ENCODE peak calls at places on chromosomes 11 and 22, in eight cellular contexts. One of them, this sample, is unnamed.

GRCh38 chr11:45087301-45087700 is 59.1 kb upstream of the PRDM11 start:
- DNase-seq in H4: no peak
- DNase-seq in omental fat pad: no peak
- DNase-seq in activated CD8-positive, alpha-beta memory T cell treated with anti-CD3 and anti-CD28 coated beads for 48 hours: no peak
- DNase-seq in stimulated activated CD8-positive, alpha-beta memory T cell treated with anti-CD3 and anti-CD28 coated beads, Interleukin-7, amount 100 ng/mL, for 1 hour: no peak
- DNase-seq in KBM-7: no peak
- DNase-seq in iPS DF 19.7: no peak
- DNase-seq in M059J: peak
- DNase-seq in this sample: peak

GRCh38 chr22:33605201-33605600 is 315.1 kb downstream of the LARGE1 start:
- DNase-seq in M059J: no peak
- DNase-seq in KBM-7: no peak
- DNase-seq in stimulated activated CD8-positive, alpha-beta memory T cell treated with anti-CD3 and anti-CD28 coated beads, Interleukin-7, amount 100 ng/mL, for 1 hour: no peak
- DNase-seq in H4: no peak
- DNase-seq in activated CD8-positive, alpha-beta memory T cell treated with anti-CD3 and anti-CD28 coated beads for 48 hours: no peak
- DNase-seq in omental fat pad: no peak
- DNase-seq in iPS DF 19.7: no peak
- DNase-seq in this sample: peak

GRCh38 chr22:48491451-48491941 is 1336.2 kb downstream of the BRD1 start:
- DNase-seq in M059J: no peak
- DNase-seq in H4: no peak
- DNase-seq in omental fat pad: no peak
- DNase-seq in iPS DF 19.7: no peak
- DNase-seq in stimulated activated CD8-positive, alpha-beta memory T cell treated with anti-CD3 and anti-CD28 coated beads, Interleukin-7, amount 100 ng/mL, for 1 hour: no peak
- DNase-seq in activated CD8-positive, alpha-beta memory T cell treated with anti-CD3 and anti-CD28 coated beads for 48 hours: no peak
- DNase-seq in KBM-7: no peak
- DNase-seq in this sample: peak

GRCh38 chr11:65572356-65573043 is at the start of gene FAM89B:
- DNase-seq in activated CD8-positive, alpha-beta memory T cell treated with anti-CD3 and anti-CD28 coated beads for 48 hours: no peak
- DNase-seq in H4: peak
- DNase-seq in omental fat pad: peak
- DNase-seq in stimulated activated CD8-positive, alpha-beta memory T cell treated with anti-CD3 and anti-CD28 coated beads, Interleukin-7, amount 100 ng/mL, for 1 hour: peak
- DNase-seq in KBM-7: peak
- DNase-seq in M059J: peak
- DNase-seq in iPS DF 19.7: no peak
- DNase-seq in this sample: peak

GRCh38 chr11:35615911-35616900 is 2.1 kb upstream of the FJX1 start:
- DNase-seq in stimulated activated CD8-positive, alpha-beta memory T cell treated with anti-CD3 and anti-CD28 coated beads, Interleukin-7, amount 100 ng/mL, for 1 hour: no peak
- DNase-seq in KBM-7: peak
- DNase-seq in omental fat pad: no peak
- DNase-seq in iPS DF 19.7: no peak
- DNase-seq in activated CD8-positive, alpha-beta memory T cell treated with anti-CD3 and anti-CD28 coated beads for 48 hours: no peak
- DNase-seq in M059J: peak
- DNase-seq in H4: peak
- DNase-seq in this sample: peak

GRCh38 chr11:15093432-15093831 is 20.0 kb downstream of the CALCB start:
- DNase-seq in M059J: no peak
- DNase-seq in activated CD8-positive, alpha-beta memory T cell treated with anti-CD3 and anti-CD28 coated beads for 48 hours: no peak
- DNase-seq in H4: no peak
- DNase-seq in KBM-7: peak
- DNase-seq in omental fat pad: no peak
- DNase-seq in stimulated activated CD8-positive, alpha-beta memory T cell treated with anti-CD3 and anti-CD28 coated beads, Interleukin-7, amount 100 ng/mL, for 1 hour: no peak
- DNase-seq in iPS DF 19.7: no peak
- DNase-seq in this sample: no peak

GRCh38 chr11:64342869-64343739 is 3.1 kb downstream of the CCDC88B start:
- DNase-seq in iPS DF 19.7: no peak
- DNase-seq in stimulated activated CD8-positive, alpha-beta memory T cell treated with anti-CD3 and anti-CD28 coated beads, Interleukin-7, amount 100 ng/mL, for 1 hour: no peak
- DNase-seq in H4: no peak
- DNase-seq in omental fat pad: no peak
- DNase-seq in activated CD8-positive, alpha-beta memory T cell treated with anti-CD3 and anti-CD28 coated beads for 48 hours: no peak
- DNase-seq in M059J: no peak
- DNase-seq in KBM-7: no peak
- DNase-seq in this sample: no peak

GRCh38 chr11:12007769-12008737 is at the start of gene DKK3:
- DNase-seq in M059J: peak
- DNase-seq in iPS DF 19.7: no peak
- DNase-seq in KBM-7: no peak
- DNase-seq in H4: peak
- DNase-seq in omental fat pad: no peak
- DNase-seq in activated CD8-positive, alpha-beta memory T cell treated with anti-CD3 and anti-CD28 coated beads for 48 hours: no peak
- DNase-seq in stimulated activated CD8-positive, alpha-beta memory T cell treated with anti-CD3 and anti-CD28 coated beads, Interleukin-7, amount 100 ng/mL, for 1 hour: no peak
- DNase-seq in this sample: peak

GRCh38 chr11:78094250-78094649 is 14.6 kb upstream of the NDUFC2 start:
- DNase-seq in KBM-7: no peak
- DNase-seq in M059J: no peak
- DNase-seq in omental fat pad: no peak
- DNase-seq in activated CD8-positive, alpha-beta memory T cell treated with anti-CD3 and anti-CD28 coated beads for 48 hours: no peak
- DNase-seq in H4: no peak
- DNase-seq in iPS DF 19.7: no peak
- DNase-seq in stimulated activated CD8-positive, alpha-beta memory T cell treated with anti-CD3 and anti-CD28 coated beads, Interleukin-7, amount 100 ng/mL, for 1 hour: no peak
- DNase-seq in this sample: no peak

GRCh38 chr11:44268073-44268806 is 41.7 kb downstream of the ALX4 start:
- DNase-seq in iPS DF 19.7: no peak
- DNase-seq in M059J: no peak
- DNase-seq in KBM-7: no peak
- DNase-seq in omental fat pad: no peak
- DNase-seq in H4: no peak
- DNase-seq in activated CD8-positive, alpha-beta memory T cell treated with anti-CD3 and anti-CD28 coated beads for 48 hours: no peak
- DNase-seq in stimulated activated CD8-positive, alpha-beta memory T cell treated with anti-CD3 and anti-CD28 coated beads, Interleukin-7, amount 100 ng/mL, for 1 hour: no peak
- DNase-seq in this sample: no peak

GRCh38 chr11:134725939-134726639 is 314.0 kb upstream of the B3GAT1 start:
- DNase-seq in activated CD8-positive, alpha-beta memory T cell treated with anti-CD3 and anti-CD28 coated beads for 48 hours: no peak
- DNase-seq in iPS DF 19.7: no peak
- DNase-seq in stimulated activated CD8-positive, alpha-beta memory T cell treated with anti-CD3 and anti-CD28 coated beads, Interleukin-7, amount 100 ng/mL, for 1 hour: no peak
- DNase-seq in omental fat pad: no peak
- DNase-seq in H4: no peak
- DNase-seq in M059J: no peak
- DNase-seq in KBM-7: no peak
- DNase-seq in this sample: no peak

GRCh38 chr11:11841121-11841604 is 609 bp upstream of the USP47 start:
- DNase-seq in omental fat pad: no peak
- DNase-seq in stimulated activated CD8-positive, alpha-beta memory T cell treated with anti-CD3 and anti-CD28 coated beads, Interleukin-7, amount 100 ng/mL, for 1 hour: no peak
- DNase-seq in H4: peak
- DNase-seq in iPS DF 19.7: no peak
- DNase-seq in activated CD8-positive, alpha-beta memory T cell treated with anti-CD3 and anti-CD28 coated beads for 48 hours: no peak
- DNase-seq in KBM-7: peak
- DNase-seq in M059J: peak
- DNase-seq in this sample: peak

GRCh38 chr11:121207485-121208115 is 85.0 kb upstream of the SC5D start:
- DNase-seq in stimulated activated CD8-positive, alpha-beta memory T cell treated with anti-CD3 and anti-CD28 coated beads, Interleukin-7, amount 100 ng/mL, for 1 hour: no peak
- DNase-seq in KBM-7: no peak
- DNase-seq in activated CD8-positive, alpha-beta memory T cell treated with anti-CD3 and anti-CD28 coated beads for 48 hours: no peak
- DNase-seq in omental fat pad: no peak
- DNase-seq in H4: no peak
- DNase-seq in iPS DF 19.7: no peak
- DNase-seq in M059J: no peak
- DNase-seq in this sample: peak

GRCh38 chr11:1570896-1571759 is 943 bp downstream of the DUSP8 start:
- DNase-seq in stimulated activated CD8-positive, alpha-beta memory T cell treated with anti-CD3 and anti-CD28 coated beads, Interleukin-7, amount 100 ng/mL, for 1 hour: no peak
- DNase-seq in M059J: no peak
- DNase-seq in activated CD8-positive, alpha-beta memory T cell treated with anti-CD3 and anti-CD28 coated beads for 48 hours: no peak
- DNase-seq in omental fat pad: no peak
- DNase-seq in iPS DF 19.7: no peak
- DNase-seq in KBM-7: no peak
- DNase-seq in H4: no peak
- DNase-seq in this sample: no peak

GRCh38 chr11:70323811-70324210 is 53.3 kb downstream of the PPFIA1 start:
- DNase-seq in iPS DF 19.7: no peak
- DNase-seq in M059J: no peak
- DNase-seq in activated CD8-positive, alpha-beta memory T cell treated with anti-CD3 and anti-CD28 coated beads for 48 hours: no peak
- DNase-seq in KBM-7: no peak
- DNase-seq in omental fat pad: no peak
- DNase-seq in stimulated activated CD8-positive, alpha-beta memory T cell treated with anti-CD3 and anti-CD28 coated beads, Interleukin-7, amount 100 ng/mL, for 1 hour: no peak
- DNase-seq in H4: no peak
- DNase-seq in this sample: peak

GRCh38 chr22:24086310-24086709 is 75.2 kb downstream of the CABIN1 start:
- DNase-seq in KBM-7: no peak
- DNase-seq in H4: no peak
- DNase-seq in M059J: no peak
- DNase-seq in activated CD8-positive, alpha-beta memory T cell treated with anti-CD3 and anti-CD28 coated beads for 48 hours: no peak
- DNase-seq in omental fat pad: no peak
- DNase-seq in iPS DF 19.7: no peak
- DNase-seq in stimulated activated CD8-positive, alpha-beta memory T cell treated with anti-CD3 and anti-CD28 coated beads, Interleukin-7, amount 100 ng/mL, for 1 hour: no peak
- DNase-seq in this sample: no peak

GRCh38 chr22:19177164-19178064 is 1.1 kb downstream of the SLC25A1 start:
- DNase-seq in KBM-7: no peak
- DNase-seq in activated CD8-positive, alpha-beta memory T cell treated with anti-CD3 and anti-CD28 coated beads for 48 hours: no peak
- DNase-seq in H4: no peak
- DNase-seq in iPS DF 19.7: no peak
- DNase-seq in stimulated activated CD8-positive, alpha-beta memory T cell treated with anti-CD3 and anti-CD28 coated beads, Interleukin-7, amount 100 ng/mL, for 1 hour: no peak
- DNase-seq in omental fat pad: no peak
- DNase-seq in M059J: no peak
- DNase-seq in this sample: no peak

GRCh38 chr11:48063424-48063978 is 83.1 kb downstream of the PTPRJ start:
- DNase-seq in KBM-7: no peak
- DNase-seq in M059J: peak
- DNase-seq in stimulated activated CD8-positive, alpha-beta memory T cell treated with anti-CD3 and anti-CD28 coated beads, Interleukin-7, amount 100 ng/mL, for 1 hour: no peak
- DNase-seq in omental fat pad: no peak
- DNase-seq in iPS DF 19.7: no peak
- DNase-seq in H4: peak
- DNase-seq in activated CD8-positive, alpha-beta memory T cell treated with anti-CD3 and anti-CD28 coated beads for 48 hours: no peak
- DNase-seq in this sample: peak

GRCh38 chr22:19819911-19820879 is 34.5 kb downstream of the GNB1L start:
- DNase-seq in activated CD8-positive, alpha-beta memory T cell treated with anti-CD3 and anti-CD28 coated beads for 48 hours: no peak
- DNase-seq in KBM-7: no peak
- DNase-seq in stimulated activated CD8-positive, alpha-beta memory T cell treated with anti-CD3 and anti-CD28 coated beads, Interleukin-7, amount 100 ng/mL, for 1 hour: no peak
- DNase-seq in omental fat pad: no peak
- DNase-seq in M059J: no peak
- DNase-seq in H4: no peak
- DNase-seq in iPS DF 19.7: no peak
- DNase-seq in this sample: no peak

GRCh38 chr11:6572215-6572614 is 31.2 kb downstream of the RRP8 start:
- DNase-seq in KBM-7: no peak
- DNase-seq in omental fat pad: no peak
- DNase-seq in M059J: peak
- DNase-seq in stimulated activated CD8-positive, alpha-beta memory T cell treated with anti-CD3 and anti-CD28 coated beads, Interleukin-7, amount 100 ng/mL, for 1 hour: no peak
- DNase-seq in H4: no peak
- DNase-seq in iPS DF 19.7: no peak
- DNase-seq in activated CD8-positive, alpha-beta memory T cell treated with anti-CD3 and anti-CD28 coated beads for 48 hours: no peak
- DNase-seq in this sample: peak

GRCh38 chr11:116119158-116119557 is 614.9 kb upstream of the CADM1 start:
- DNase-seq in iPS DF 19.7: no peak
- DNase-seq in H4: no peak
- DNase-seq in KBM-7: no peak
- DNase-seq in M059J: no peak
- DNase-seq in omental fat pad: no peak
- DNase-seq in activated CD8-positive, alpha-beta memory T cell treated with anti-CD3 and anti-CD28 coated beads for 48 hours: no peak
- DNase-seq in stimulated activated CD8-positive, alpha-beta memory T cell treated with anti-CD3 and anti-CD28 coated beads, Interleukin-7, amount 100 ng/mL, for 1 hour: no peak
- DNase-seq in this sample: no peak

GRCh38 chr11:104054911-104055529 is 18.6 kb downstream of the DDI1 start:
- DNase-seq in iPS DF 19.7: no peak
- DNase-seq in omental fat pad: no peak
- DNase-seq in stimulated activated CD8-positive, alpha-beta memory T cell treated with anti-CD3 and anti-CD28 coated beads, Interleukin-7, amount 100 ng/mL, for 1 hour: no peak
- DNase-seq in H4: no peak
- DNase-seq in activated CD8-positive, alpha-beta memory T cell treated with anti-CD3 and anti-CD28 coated beads for 48 hours: no peak
- DNase-seq in KBM-7: no peak
- DNase-seq in M059J: no peak
- DNase-seq in this sample: no peak

GRCh38 chr22:37501610-37502341 is 15.6 kb upstream of the MFNG start:
- DNase-seq in KBM-7: no peak
- DNase-seq in omental fat pad: no peak
- DNase-seq in M059J: peak
- DNase-seq in iPS DF 19.7: no peak
- DNase-seq in stimulated activated CD8-positive, alpha-beta memory T cell treated with anti-CD3 and anti-CD28 coated beads, Interleukin-7, amount 100 ng/mL, for 1 hour: no peak
- DNase-seq in activated CD8-positive, alpha-beta memory T cell treated with anti-CD3 and anti-CD28 coated beads for 48 hours: no peak
- DNase-seq in H4: peak
- DNase-seq in this sample: peak

GRCh38 chr22:27137809-27138400 is 480.5 kb downstream of the MIAT start:
- DNase-seq in activated CD8-positive, alpha-beta memory T cell treated with anti-CD3 and anti-CD28 coated beads for 48 hours: no peak
- DNase-seq in stimulated activated CD8-positive, alpha-beta memory T cell treated with anti-CD3 and anti-CD28 coated beads, Interleukin-7, amount 100 ng/mL, for 1 hour: no peak
- DNase-seq in iPS DF 19.7: no peak
- DNase-seq in KBM-7: no peak
- DNase-seq in M059J: no peak
- DNase-seq in omental fat pad: no peak
- DNase-seq in H4: no peak
- DNase-seq in this sample: peak

GRCh38 chr22:31092161-31092560 is 11.0 kb downstream of the SMTN start:
- DNase-seq in H4: no peak
- DNase-seq in activated CD8-positive, alpha-beta memory T cell treated with anti-CD3 and anti-CD28 coated beads for 48 hours: no peak
- DNase-seq in KBM-7: no peak
- DNase-seq in M059J: no peak
- DNase-seq in omental fat pad: no peak
- DNase-seq in stimulated activated CD8-positive, alpha-beta memory T cell treated with anti-CD3 and anti-CD28 coated beads, Interleukin-7, amount 100 ng/mL, for 1 hour: no peak
- DNase-seq in iPS DF 19.7: no peak
- DNase-seq in this sample: no peak